ENCODE peak calls at places on chromosomes 12 and 14, in six cellular contexts. N is psoas muscle; D is body of pancreas; S is effector memory CD4-positive, alpha-beta T cell; C is Panc1; E is heart left ventricle. J is an unnamed sample.

GRCh38 chr12:23217158-23217557 is 592.2 kb downstream of the ETNK1 start:
- DNase-seq in N (no peak), E (no peak), D (no peak), S (no peak), C (no peak), J (no peak)

GRCh38 chr14:65946494-65946893 is 534.0 kb downstream of the FUT8 start:
- DNase-seq in E (no peak), N (no peak), S (no peak), C (no peak), D (no peak), J (no peak)

GRCh38 chr12:1162083-1162760 is 171.2 kb downstream of the ERC1 start:
- DNase-seq in E (no peak), D (no peak), S (no peak), C (no peak), N (no peak), J (no peak)

GRCh38 chr12:126862500-126862899 is 1404.5 kb upstream of the TMEM132C start:
- DNase-seq in D (no peak), N (no peak), S (no peak), C (no peak), E (no peak), J (no peak)

GRCh38 chr12:107122452-107122958 is 29.2 kb upstream of the CRY1 start:
- DNase-seq in N (no peak), S (no peak), D (no peak), E (no peak), C (no peak), J (no peak)

GRCh38 chr14:76763362-76764041 is 2.2 kb downstream of the VASH1 start:
- DNase-seq in S (no peak), D (no peak), C (no peak), E (no peak), N (no peak), J (peak; percentile 53)

GRCh38 chr12:27627123-27627835 is 69.0 kb upstream of the REP15 start:
- DNase-seq in C (no peak), E (no peak), D (no peak), S (no peak), N (no peak), J (no peak)

GRCh38 chr12:83945871-83946270 is 966.7 kb downstream of the SLC6A15 start:
- DNase-seq in S (no peak), N (no peak), D (no peak), E (no peak), C (no peak), J (no peak)

GRCh38 chr14:37094502-37094901 is 77.9 kb downstream of the SLC25A21 start:
- DNase-seq in C (no peak), N (no peak), S (no peak), E (no peak), D (no peak), J (no peak)

GRCh38 chr14:105883066-105884005 is 357.0 kb downstream of the TMEM121 start:
- DNase-seq in N (peak; percentile 5), E (peak; percentile 4), D (peak; percentile 3), C (no peak), S (no peak), J (no peak)

GRCh38 chr12:121765573-121765972 is 27.9 kb downstream of the RHOF start:
- DNase-seq in D (no peak), E (no peak), N (no peak), S (no peak), C (no peak), J (no peak)

GRCh38 chr14:22660654-22661053 is 16.5 kb upstream of the OR6J1 start:
- DNase-seq in D (no peak), S (no peak), C (no peak), N (no peak), E (no peak), J (no peak)

GRCh38 chr14:54769955-54770863 is 132.4 kb downstream of the GCH1 start:
- DNase-seq in C (no peak), S (no peak), N (no peak), E (no peak), D (no peak), J (no peak)

GRCh38 chr12:51437471-51437870 is 12.8 kb downstream of the SLC4A8 start:
- DNase-seq in S (no peak), N (no peak), C (no peak), E (no peak), D (no peak), J (no peak)

GRCh38 chr14:105499256-105500035 is 8.4 kb downstream of the TEDC1 start:
- DNase-seq in D (no peak), E (no peak), N (no peak), S (no peak), C (no peak), J (no peak)

GRCh38 chr12:40692617-40693502 is 621 bp downstream of the CNTN1 start:
- DNase-seq in C (no peak), E (no peak), S (no peak), N (peak; percentile 16), D (peak; percentile 66), J (no peak)

GRCh38 chr14:94116701-94117100 is 6.2 kb downstream of the IFI27 start:
- DNase-seq in N (no peak), C (no peak), E (no peak), S (no peak), D (no peak), J (no peak)

GRCh38 chr14:94115631-94116030 is 5.1 kb downstream of the IFI27 start:
- DNase-seq in E (no peak), D (no peak), C (no peak), N (no peak), S (no peak), J (no peak)

GRCh38 chr14:94113908-94114588 is 3.5 kb downstream of the IFI27 start:
- DNase-seq in C (no peak), E (no peak), D (no peak), S (no peak), N (no peak), J (no peak)

GRCh38 chr14:94114589-94115067 is 4.1 kb downstream of the IFI27 start:
- DNase-seq in S (no peak), D (no peak), N (no peak), E (no peak), C (no peak), J (no peak)

DNA sequence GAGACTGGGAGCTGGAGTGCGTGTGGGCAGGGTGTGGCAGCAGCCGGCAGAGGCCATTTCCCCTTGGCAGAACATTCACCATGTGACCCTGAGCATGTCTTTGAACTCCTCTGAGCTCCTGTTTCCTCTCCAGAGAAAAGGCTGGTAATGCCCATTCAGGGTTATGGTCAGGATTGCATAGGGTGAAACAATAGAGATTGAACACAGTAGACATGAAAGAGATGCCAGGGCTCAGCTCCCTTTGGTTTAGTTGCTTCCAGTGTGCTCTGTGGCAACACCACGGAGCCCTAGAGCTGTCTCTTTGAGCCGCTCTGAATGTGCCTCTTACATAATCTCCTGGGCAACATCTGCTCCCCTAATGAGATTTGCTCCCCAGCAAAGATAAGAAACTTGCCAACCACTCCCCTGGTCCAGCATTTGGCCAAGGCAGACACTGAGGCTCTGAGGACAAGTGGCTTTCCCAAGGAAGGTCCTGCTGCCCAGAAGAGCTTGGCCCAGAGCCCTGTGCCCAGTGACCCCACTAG is 4.6 kb downstream of the IFI27 start:
- DNase-seq in S (no peak), N (no peak), E (no peak), C (no peak), D (no peak), J (no peak)
- H3K36me3 ChIP-seq in S (no peaks in the 10 kb centered on the region), N (no peaks in the 10 kb centered on the region), E (no peaks in the 10 kb centered on the region), C (no peaks in the 10 kb centered on the region), D (no peaks in the 10 kb centered on the region), J (no peaks in the 10 kb centered on the region)

DNA sequence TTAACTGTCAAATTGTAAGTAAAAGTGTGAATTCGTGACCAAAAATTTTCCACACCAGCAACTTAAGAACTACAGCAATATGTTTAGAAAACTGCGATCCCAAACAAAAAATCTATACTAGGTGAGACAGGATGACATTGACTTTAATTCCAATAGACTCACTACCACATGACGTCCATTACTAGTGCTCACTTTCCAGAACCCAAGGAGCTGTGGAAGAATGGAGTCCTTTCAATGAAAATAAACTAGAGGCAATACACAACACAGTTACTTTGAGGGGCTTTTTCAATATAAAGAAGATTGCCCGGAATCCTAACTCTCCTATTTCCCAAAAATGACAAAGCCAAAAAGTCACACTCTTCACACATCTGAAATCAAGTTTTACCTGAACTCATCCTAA is 1.4 kb downstream of the EPS8 start:
- DNase-seq in C (no peak), D (no peak), E (no peak), S (no peak), N (no peak), J (no peak)
- H3K27ac ChIP-seq in C (peak overlapping the region; percentile 88), D (peak overlapping the region; percentile 97), E (peak overlapping the region; percentile 94), S (no peak overlapping the region), N (peak overlapping the region; percentile 88), J (peak overlapping the region; percentile 89)

GRCh38 chr12:11829764-11830194 is 180.3 kb downstream of the ETV6 start:
- DNase-seq in E (no peak), D (no peak), N (no peak), C (no peak), S (no peak), J (no peak)

GRCh38 chr12:11826607-11827006 is 177.1 kb downstream of the ETV6 start:
- DNase-seq in N (no peak), D (no peak), S (no peak), E (no peak), C (no peak), J (no peak)

GRCh38 chr12:11825278-11825677 is 175.8 kb downstream of the ETV6 start:
- DNase-seq in C (no peak), N (no peak), E (no peak), S (no peak), D (no peak), J (no peak)

GRCh38 chr12:11824736-11825135 is 175.3 kb downstream of the ETV6 start:
- DNase-seq in S (no peak), N (no peak), C (no peak), E (no peak), D (no peak), J (no peak)

DNA sequence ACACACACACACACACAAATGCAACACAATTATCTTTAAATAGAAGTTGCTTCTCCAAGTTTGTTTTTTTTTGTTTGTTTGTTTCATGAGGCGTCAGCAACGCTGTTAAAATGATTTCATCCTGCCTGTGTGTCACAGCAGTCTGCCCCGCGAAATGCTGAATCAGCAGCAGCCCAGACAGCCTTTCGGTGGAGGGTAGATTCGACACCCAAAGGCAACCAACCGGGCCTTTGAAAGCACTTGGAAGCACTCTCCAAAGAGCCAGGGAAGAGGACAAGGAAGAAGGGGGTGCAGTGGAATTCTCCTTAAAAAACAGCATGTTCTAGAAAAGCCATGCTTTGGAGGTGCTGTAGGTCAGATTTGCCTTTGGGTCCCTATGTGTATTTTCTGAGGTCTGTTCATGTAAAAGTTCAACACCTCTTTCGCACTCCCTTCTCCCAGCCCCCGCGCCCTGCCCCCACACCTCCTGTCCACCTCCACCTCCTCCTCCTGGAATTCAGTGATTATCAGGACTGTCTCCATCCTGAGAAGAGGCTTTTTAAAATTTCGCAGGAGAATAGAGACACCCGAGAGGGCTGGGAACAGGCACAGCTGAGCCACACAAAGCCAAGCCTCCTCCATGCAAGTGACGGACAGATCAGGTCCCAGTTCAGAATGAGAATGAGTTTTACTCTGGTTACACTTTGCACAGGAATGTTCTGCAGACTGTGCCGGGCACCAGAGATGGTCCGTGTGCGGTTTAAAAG is 177.8 kb downstream of the ETV6 start:
- DNase-seq in N (no peak), D (peak; percentile 55), C (no peak), S (no peak), E (no peak), J (no peak)
- H3K4me1 ChIP-seq in N (peaks cover 13% of the 10 kb centered on the region), D (peaks cover 32% of the 10 kb centered on the region), C (peaks cover 3% of the 10 kb centered on the region), S (peaks cover 5% of the 10 kb centered on the region), E (peaks cover 49% of the 10 kb centered on the region), J (peaks cover 47% of the 10 kb centered on the region)

DNA sequence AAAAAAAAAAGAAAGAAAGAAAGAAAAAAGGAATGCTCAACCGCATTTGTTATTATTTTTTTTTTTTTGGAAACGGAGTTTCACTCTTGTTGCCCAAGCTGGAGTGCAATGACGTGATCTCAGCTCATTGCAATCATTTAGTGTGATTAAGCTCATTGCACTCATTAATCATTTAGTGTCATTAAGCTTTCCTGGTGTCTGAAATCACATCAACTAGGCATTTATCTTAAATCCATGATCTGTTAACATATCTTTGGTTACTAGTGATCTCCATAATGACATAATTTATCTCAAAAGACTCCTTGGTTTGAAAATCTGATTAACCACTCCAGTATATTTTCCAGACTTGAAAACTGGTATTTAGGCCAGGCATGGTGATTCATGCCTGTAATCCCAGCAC is 26.3 kb downstream of the ETFBKMT start:
- DNase-seq in C (no peak), D (no peak), S (no peak), E (no peak), N (no peak), J (no peak)
- H3K36me3 ChIP-seq in C (no peaks in the 10 kb centered on the region), D (peaks cover 1% of the 10 kb centered on the region), S (peaks cover 6% of the 10 kb centered on the region), E (no peaks in the 10 kb centered on the region), N (peaks cover 44% of the 10 kb centered on the region), J (peaks cover 12% of the 10 kb centered on the region)

J was measured in right atrium auricular region.